ENCODE peak calls at places on chromosomes 11 and 22, in ten cellular contexts. M is SW480, J is body of pancreas, A is hepatocyte, T is Daoy, D is right cardiac atrium, G is Calu3, V is Caki2, Z is NCI-H1694, E is COR-L47. S is an unnamed sample.

GRCh38 chr11:11022126-11022730 is 164.4 kb upstream of the ZBED5 start:
- DNase-seq in M (peak), J (no peak), A (peak), T (no peak), D (no peak), G (peak), V (no peak), Z (peak), E (peak), S (no peak)

GRCh38 chr11:2862950-2863618 is 22.5 kb downstream of the CDKN1C start:
- DNase-seq in M (peak), J (no peak), A (no peak), T (peak), D (no peak), G (no peak), V (no peak), Z (no peak), E (no peak), S (no peak)

GRCh38 chr11:36265793-36266628 is 23.2 kb downstream of the COMMD9 start:
- DNase-seq in M (peak), J (peak), A (peak), T (peak), D (peak), G (peak), V (peak), Z (peak), E (peak), S (peak)

GRCh38 chr11:33329705-33330329 is 72.6 kb downstream of the HIPK3 start:
- DNase-seq in M (peak), J (peak), A (peak), T (peak), D (no peak), G (peak), V (peak), Z (peak), E (peak), S (peak)

GRCh38 chr11:441418-442274 is at the start of gene ANO9:
- DNase-seq in M (peak), J (peak), A (peak), T (no peak), D (peak), G (peak), V (no peak), Z (no peak), E (peak), S (no peak)

GRCh38 chr11:22624742-22625447 is 728 bp downstream of the FANCF start:
- DNase-seq in M (peak), J (peak), A (peak), T (peak), D (peak), G (peak), V (peak), Z (peak), E (peak), S (peak)

GRCh38 chr11:6602096-6602940 is 1.1 kb downstream of the RRP8 start:
- DNase-seq in M (no peak), J (no peak), A (no peak), T (no peak), D (no peak), G (no peak), V (no peak), Z (no peak), E (no peak), S (no peak)

GRCh38 chr11:113240389-113240788 is 74.0 kb upstream of the TTC12 start:
- DNase-seq in M (no peak), J (no peak), A (no peak), T (no peak), D (no peak), G (no peak), V (no peak), Z (no peak), E (peak), S (no peak)

GRCh38 chr22:39682994-39683393 is 112.4 kb downstream of the CACNA1I start:
- DNase-seq in M (no peak), J (no peak), A (no peak), T (no peak), D (no peak), G (no peak), V (no peak), Z (no peak), E (no peak), S (no peak)

GRCh38 chr11:61545341-61545740 is 35.5 kb downstream of the SYT7 start:
- DNase-seq in M (no peak), J (no peak), A (no peak), T (no peak), D (no peak), G (no peak), V (no peak), Z (no peak), E (no peak), S (no peak)

GRCh38 chr11:1082728-1083620 is 8.3 kb downstream of the MUC2 start:
- DNase-seq in M (no peak), J (no peak), A (no peak), T (no peak), D (peak), G (no peak), V (no peak), Z (no peak), E (no peak), S (no peak)

GRCh38 chr11:72222106-72222891 is 2.3 kb upstream of the INPPL1 start:
- DNase-seq in M (no peak), J (no peak), A (no peak), T (no peak), D (peak), G (no peak), V (no peak), Z (no peak), E (no peak), S (no peak)

GRCh38 chr11:36510567-36511020 is 522 bp upstream of the TRAF6 start:
- DNase-seq in M (peak), J (no peak), A (peak), T (peak), D (no peak), G (no peak), V (no peak), Z (no peak), E (no peak), S (no peak)

GRCh38 chr11:44621140-44621681 is 55.7 kb downstream of the CD82 start:
- DNase-seq in M (peak), J (peak), A (peak), T (peak), D (peak), G (peak), V (peak), Z (peak), E (peak), S (no peak)

GRCh38 chr11:65574963-65575567 is 788 bp upstream of the EHBP1L1 start:
- DNase-seq in M (peak), J (peak), A (peak), T (peak), D (peak), G (no peak), V (no peak), Z (no peak), E (peak), S (no peak)

GRCh38 chr11:48177661-48178060 is 38.9 kb upstream of the OR4B1 start:
- DNase-seq in M (no peak), J (no peak), A (no peak), T (no peak), D (no peak), G (no peak), V (no peak), Z (no peak), E (no peak), S (no peak)

S was measured in RCC 7860.